ENCODE peak calls at places on chromosomes 12 and 14, in nine cellular contexts. M is A172; E is HEK293T; R is CD8-positive, alpha-beta memory T cell; C is NCI-H2081; P is left cardiac atrium; A is esophagus muscularis mucosa; Z is brain microvascular endothelial cell; J is endothelial cell. L is an unnamed sample.

GRCh38 chr14:92615451-92615850 is 101.9 kb downstream of the RIN3 start:
- DNase-seq in M (no peak), E (no peak), R (peak), C (no peak), P (no peak), A (no peak), Z (no peak), J (no peak), L (peak)

GRCh38 chr14:51846631-51847488 is 13.6 kb upstream of the GNG2 start:
- DNase-seq in M (no peak), E (no peak), R (peak), C (peak), P (peak), A (no peak), Z (peak), J (peak), L (peak)

GRCh38 chr14:37658174-37658573 is 62.7 kb downstream of the TTC6 start:
- DNase-seq in M (no peak), E (no peak), R (no peak), C (peak), P (no peak), A (no peak), Z (no peak), J (no peak), L (no peak)

GRCh38 chr14:103127356-103127755 is 4.1 kb downstream of the TNFAIP2 start:
- DNase-seq in M (no peak), E (no peak), R (no peak), C (no peak), P (no peak), A (no peak), Z (no peak), J (no peak), L (no peak)

GRCh38 chr12:21843795-21844194 is 69.3 kb upstream of the KCNJ8 start:
- DNase-seq in M (no peak), E (no peak), R (no peak), C (no peak), P (no peak), A (no peak), Z (no peak), J (no peak), L (no peak)

GRCh38 chr14:70782361-70782760 is 27.0 kb downstream of the MAP3K9 start:
- DNase-seq in M (peak), E (no peak), R (no peak), C (no peak), P (no peak), A (no peak), Z (peak), J (no peak), L (no peak)

GRCh38 chr12:4664111-4664510 is 15.2 kb downstream of the NDUFA9 start:
- DNase-seq in M (peak), E (no peak), R (no peak), C (no peak), P (no peak), A (no peak), Z (peak), J (no peak), L (no peak)

GRCh38 chr12:83700858-83701257 is 1014.2 kb downstream of the TMTC2 start:
- DNase-seq in M (peak), E (no peak), R (no peak), C (no peak), P (no peak), A (no peak), Z (peak), J (no peak), L (no peak)

GRCh38 chr12:6605425-6606330 is 1.5 kb downstream of the CHD4 start:
- DNase-seq in M (peak), E (peak), R (peak), C (no peak), P (no peak), A (no peak), Z (no peak), J (peak), L (peak)

GRCh38 chr12:49088190-49088931 is 6.2 kb downstream of the DHH start:
- DNase-seq in M (peak), E (peak), R (peak), C (peak), P (peak), A (no peak), Z (peak), J (peak), L (peak)

GRCh38 chr12:111384596-111384995 is 15.7 kb upstream of the PHETA1 start:
- DNase-seq in M (no peak), E (no peak), R (no peak), C (no peak), P (no peak), A (no peak), Z (no peak), J (no peak), L (no peak)

GRCh38 chr12:112140728-112141127 is 15.4 kb downstream of the TRAFD1 start:
- DNase-seq in M (no peak), E (no peak), R (no peak), C (no peak), P (no peak), A (no peak), Z (no peak), J (no peak), L (no peak)

GRCh38 chr12:114697741-114698565 is 14.0 kb upstream of the TBX3 start:
- DNase-seq in M (no peak), E (no peak), R (no peak), C (no peak), P (no peak), A (no peak), Z (no peak), J (no peak), L (no peak)

GRCh38 chr14:101927859-101928258 is 36.5 kb upstream of the DYNC1H1 start:
- DNase-seq in M (no peak), E (no peak), R (no peak), C (no peak), P (peak), A (peak), Z (peak), J (no peak), L (no peak)

GRCh38 chr14:106605548-106606448 is 1079.4 kb downstream of the TMEM121 start:
- DNase-seq in M (no peak), E (peak), R (peak), C (no peak), P (peak), A (peak), Z (no peak), J (no peak), L (peak)

GRCh38 chr12:47105914-47106674 is 26.3 kb upstream of the AMIGO2 start:
- DNase-seq in M (no peak), E (no peak), R (no peak), C (peak), P (no peak), A (no peak), Z (no peak), J (no peak), L (no peak)

GRCh38 chr12:74145328-74145727 is 392.3 kb upstream of the ATXN7L3B start:
- DNase-seq in M (no peak), E (no peak), R (no peak), C (no peak), P (no peak), A (no peak), Z (no peak), J (no peak), L (no peak)

GRCh38 chr12:89494411-89495231 is 30.0 kb downstream of the GALNT4 start:
- DNase-seq in M (no peak), E (no peak), R (no peak), C (no peak), P (no peak), A (peak), Z (peak), J (no peak), L (peak)

GRCh38 chr12:6205144-6205539 is 4.9 kb downstream of the CD9 start:
- DNase-seq in M (no peak), E (no peak), R (no peak), C (no peak), P (peak), A (no peak), Z (no peak), J (peak), L (no peak)

GRCh38 chr14:90585106-90585505 is 188.3 kb downstream of the CALM1 start:
- DNase-seq in M (no peak), E (no peak), R (no peak), C (no peak), P (no peak), A (no peak), Z (no peak), J (no peak), L (no peak)

GRCh38 chr14:77580964-77581505 is 35.4 kb downstream of the SPTLC2 start:
- DNase-seq in M (peak), E (peak), R (peak), C (no peak), P (no peak), A (no peak), Z (peak), J (no peak), L (no peak)

GRCh38 chr12:67540920-67541624 is 107.5 kb upstream of the DYRK2 start:
- DNase-seq in M (peak), E (no peak), R (no peak), C (no peak), P (no peak), A (no peak), Z (no peak), J (no peak), L (no peak)

GRCh38 chr14:57833304-57833703 is 32.6 kb downstream of the SLC35F4 start:
- DNase-seq in M (peak), E (no peak), R (no peak), C (no peak), P (peak), A (no peak), Z (peak), J (no peak), L (no peak)

GRCh38 chr12:98595152-98595988 is 1.9 kb downstream of the SLC25A3 start:
- DNase-seq in M (peak), E (no peak), R (peak), C (no peak), P (no peak), A (no peak), Z (peak), J (no peak), L (no peak)

GRCh38 chr12:114480309-114481199 is 74.6 kb upstream of the TBX5 start:
- DNase-seq in M (no peak), E (no peak), R (no peak), C (no peak), P (no peak), A (no peak), Z (no peak), J (no peak), L (no peak)